ENCODE peak calls at places on chromosomes 2 and 18, in four cellular contexts. One of them, this sample, is unnamed. For H3K4me1, the result is how much of the 10 kb centered on the place peaks cover.

GRCh38 chr2:234986866-234987720 is 35.3 kb downstream of the SH3BP4 start:
- DNase-seq in transverse colon: no peak
- DNase-seq in Peyer's patch: no peak
- DNase-seq in K562: no peak
- DNase-seq in this sample: no peak

GRCh38 chr2:85831735-85832134 is 57.1 kb downstream of the ST3GAL5 start:
- DNase-seq in transverse colon: no peak
- DNase-seq in Peyer's patch: no peak
- DNase-seq in K562: no peak
- DNase-seq in this sample: no peak

GRCh38 chr2:65932571-65932970 is 500.2 kb upstream of the SPRED2 start:
- DNase-seq in transverse colon: no peak
- DNase-seq in Peyer's patch: no peak
- DNase-seq in K562: no peak
- DNase-seq in this sample: no peak

GRCh38 chr18:79208882-79209281 is 139.7 kb downstream of the ATP9B start:
- DNase-seq in K562: no peak
- DNase-seq in Peyer's patch: no peak
- DNase-seq in transverse colon: no peak
- DNase-seq in this sample: peak

GRCh38 chr2:86393521-86394490 is 47.4 kb upstream of the KDM3A start:
- DNase-seq in transverse colon: peak
- DNase-seq in Peyer's patch: no peak
- DNase-seq in K562: no peak
- DNase-seq in this sample: no peak

GRCh38 chr2:64606495-64607363 is 47.0 kb downstream of the SERTAD2 start:
- DNase-seq in K562: peak
- DNase-seq in transverse colon: peak
- DNase-seq in Peyer's patch: peak
- DNase-seq in this sample: peak

GRCh38 chr2:237588044-237588696 is 2.4 kb downstream of the RAB17 start:
- DNase-seq in transverse colon: peak
- DNase-seq in K562: no peak
- DNase-seq in Peyer's patch: no peak
- DNase-seq in this sample: no peak

GRCh38 chr2:86225581-86225980 is 26.3 kb downstream of the MRPL35 start:
- DNase-seq in transverse colon: peak
- DNase-seq in Peyer's patch: peak
- DNase-seq in K562: no peak
- DNase-seq in this sample: no peak

GRCh38 chr2:101806123-101806522 is 108.6 kb downstream of the MAP4K4 start:
- DNase-seq in Peyer's patch: no peak
- DNase-seq in K562: no peak
- DNase-seq in transverse colon: no peak
- DNase-seq in this sample: no peak

GRCh38 chr2:174779361-174779928 is 15.2 kb upstream of the CHRNA1 start:
- DNase-seq in K562: no peak
- DNase-seq in Peyer's patch: no peak
- DNase-seq in transverse colon: no peak
- DNase-seq in this sample: no peak

GRCh38 chr18:62282188-62282629 is 42.9 kb upstream of the TNFRSF11A start:
- DNase-seq in transverse colon: no peak
- DNase-seq in Peyer's patch: no peak
- DNase-seq in K562: no peak
- DNase-seq in this sample: peak

GRCh38 chr2:175463639-175464310 is 282.3 kb upstream of the ATP5MC3 start:
- DNase-seq in Peyer's patch: no peak
- DNase-seq in transverse colon: no peak
- DNase-seq in K562: no peak
- DNase-seq in this sample: no peak

GRCh38 chr18:79760881-79761280 is 36.9 kb upstream of the KCNG2 start:
- DNase-seq in transverse colon: no peak
- DNase-seq in Peyer's patch: no peak
- DNase-seq in K562: no peak
- DNase-seq in this sample: no peak

GRCh38 chr2:83068706-83069105 is 1390.4 kb downstream of the SUCLG1 start:
- DNase-seq in K562: no peak
- DNase-seq in Peyer's patch: no peak
- DNase-seq in transverse colon: no peak
- DNase-seq in this sample: no peak

GRCh38 chr2:191749181-191749540 is 71.2 kb downstream of the NABP1 start:
- DNase-seq in transverse colon: no peak
- DNase-seq in Peyer's patch: no peak
- DNase-seq in K562: no peak
- DNase-seq in this sample: no peak

GRCh38 chr2:229270551-229271410 is at the start of gene PID1:
- DNase-seq in Peyer's patch: no peak
- DNase-seq in K562: no peak
- DNase-seq in transverse colon: peak
- DNase-seq in this sample: peak

GRCh38 chr2:175807031-175807873 is 194.8 kb downstream of the LNPK start:
- DNase-seq in transverse colon: no peak
- DNase-seq in Peyer's patch: no peak
- DNase-seq in K562: no peak
- DNase-seq in this sample: no peak

GRCh38 chr18:68482815-68483214 is 232.1 kb downstream of the TMX3 start:
- DNase-seq in transverse colon: no peak
- DNase-seq in Peyer's patch: no peak
- DNase-seq in K562: no peak
- DNase-seq in this sample: no peak

GRCh38 chr2:78999410-78999809 is 26.1 kb upstream of the REG3G start:
- DNase-seq in Peyer's patch: no peak
- DNase-seq in K562: no peak
- DNase-seq in transverse colon: no peak
- DNase-seq in this sample: no peak

GRCh38 chr2:218026676-218027425 is 24.1 kb upstream of the TNS1 start:
- DNase-seq in transverse colon: no peak
- DNase-seq in K562: no peak
- DNase-seq in Peyer's patch: no peak
- DNase-seq in this sample: peak

GRCh38 chr2:11701831-11702301 is 31.9 kb upstream of the NTSR2 start:
- DNase-seq in K562: no peak
- DNase-seq in transverse colon: peak
- DNase-seq in Peyer's patch: peak
- DNase-seq in this sample: peak

GRCh38 chr2:191593622-191594416 is 84.1 kb upstream of the NABP1 start:
- DNase-seq in Peyer's patch: no peak
- DNase-seq in transverse colon: no peak
- DNase-seq in K562: no peak
- DNase-seq in this sample: no peak

GRCh38 chr2:111908578-111908977 is 10.2 kb downstream of the MERTK start:
- DNase-seq in Peyer's patch: no peak
- DNase-seq in K562: no peak
- DNase-seq in transverse colon: no peak
- DNase-seq in this sample: no peak

GRCh38 chr2:231674587-231675334 is 33.6 kb upstream of the PTMA start:
- DNase-seq in Peyer's patch: peak
- DNase-seq in transverse colon: peak
- DNase-seq in K562: peak
- DNase-seq in this sample: peak

GRCh38 chr18:58865009-58865345 is 300 bp downstream of the ZNF532 start:
- DNase-seq in K562: no peak
- DNase-seq in transverse colon: no peak
- DNase-seq in Peyer's patch: no peak
- DNase-seq in this sample: no peak

GRCh38 chr2:232436381-232437129 is 19.4 kb upstream of the ALPI start:
- DNase-seq in K562: no peak
- DNase-seq in Peyer's patch: no peak
- DNase-seq in transverse colon: no peak
- DNase-seq in this sample: no peak

GRCh38 chr2:215728504-215729065 is 284.8 kb downstream of the MREG start:
- DNase-seq in transverse colon: no peak
- DNase-seq in K562: no peak
- DNase-seq in Peyer's patch: no peak
- DNase-seq in this sample: no peak

GRCh38 chr2:21043744-21044532 is at the start of gene APOB:
- DNase-seq in K562: no peak
- DNase-seq in transverse colon: peak
- DNase-seq in Peyer's patch: no peak
- DNase-seq in this sample: no peak

DNA sequence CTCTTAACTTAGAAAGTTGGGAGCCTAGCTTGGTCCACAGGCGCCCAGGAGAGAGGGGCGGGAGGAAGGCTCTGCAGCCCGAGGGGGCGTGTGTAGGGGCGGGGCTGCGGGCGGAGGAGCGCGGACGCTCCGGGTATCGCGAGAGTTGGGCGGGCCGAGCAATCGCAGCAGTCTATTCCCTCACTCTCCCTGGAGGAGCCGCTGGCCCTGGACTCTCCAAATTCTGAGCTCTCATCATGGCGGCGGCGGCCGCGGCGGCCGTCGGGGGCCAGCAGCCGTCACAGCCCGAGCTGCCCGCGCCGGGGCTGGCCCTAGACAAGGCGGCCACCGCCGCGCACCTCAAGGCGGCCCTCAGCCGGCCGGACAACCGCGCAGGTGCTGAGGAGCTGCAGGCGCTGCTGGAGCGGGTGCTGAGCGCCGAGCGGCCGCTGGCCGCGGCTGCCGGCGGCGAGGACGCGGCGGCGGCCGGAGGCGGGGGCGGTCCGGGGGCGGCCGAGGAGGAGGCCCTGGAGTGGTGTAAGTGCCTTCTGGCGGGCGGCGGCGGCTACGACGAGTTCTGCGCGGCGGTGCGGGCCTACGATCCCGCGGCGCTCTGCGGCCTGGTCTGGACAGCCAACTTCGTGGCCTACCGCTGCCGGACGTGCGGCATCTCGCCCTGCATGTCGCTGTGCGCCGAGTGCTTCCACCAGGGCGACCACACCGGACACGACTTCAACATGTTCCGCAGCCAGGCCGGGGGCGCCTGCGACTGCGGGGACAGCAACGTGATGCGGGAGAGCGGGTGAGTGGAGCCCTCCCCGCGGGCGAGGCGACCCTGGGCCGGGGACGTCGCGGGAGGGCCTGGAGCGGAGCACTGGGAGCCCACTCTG is at the start of gene UBR3:
- DNase-seq in Peyer's patch: peak
- DNase-seq in K562: peak
- DNase-seq in transverse colon: peak
- DNase-seq in this sample: peak
- TF ChIP-seq POLR2A in Peyer's patch: peak
- TF ChIP-seq POLR2A in K562: peak
- TF ChIP-seq POLR2A in transverse colon: peak
- TF ChIP-seq POLR2A in this sample: peak

GRCh38 chr18:42780171-42780570 is 335.3 kb downstream of the RIT2 start:
- DNase-seq in Peyer's patch: no peak
- DNase-seq in transverse colon: no peak
- DNase-seq in K562: no peak
- DNase-seq in this sample: no peak
- H3K4me1 ChIP-seq in Peyer's patch: under half
- H3K4me1 ChIP-seq in transverse colon: under half
- H3K4me1 ChIP-seq in K562: under half
- H3K4me1 ChIP-seq in this sample: under half

GRCh38 chr18:22560797-22561196 is 143.1 kb upstream of the CTAGE1 start:
- DNase-seq in Peyer's patch: no peak
- DNase-seq in transverse colon: no peak
- DNase-seq in K562: no peak
- DNase-seq in this sample: no peak

GRCh38 chr18:22559414-22560282 is 141.9 kb upstream of the CTAGE1 start:
- DNase-seq in transverse colon: peak
- DNase-seq in Peyer's patch: no peak
- DNase-seq in K562: peak
- DNase-seq in this sample: peak

GRCh38 chr18:22558945-22559385 is 141.2 kb upstream of the CTAGE1 start:
- DNase-seq in K562: peak
- DNase-seq in Peyer's patch: no peak
- DNase-seq in transverse colon: peak
- DNase-seq in this sample: peak

GRCh38 chr18:22557160-22557941 is 139.6 kb upstream of the CTAGE1 start:
- DNase-seq in Peyer's patch: no peak
- DNase-seq in transverse colon: no peak
- DNase-seq in K562: peak
- DNase-seq in this sample: no peak

DNA sequence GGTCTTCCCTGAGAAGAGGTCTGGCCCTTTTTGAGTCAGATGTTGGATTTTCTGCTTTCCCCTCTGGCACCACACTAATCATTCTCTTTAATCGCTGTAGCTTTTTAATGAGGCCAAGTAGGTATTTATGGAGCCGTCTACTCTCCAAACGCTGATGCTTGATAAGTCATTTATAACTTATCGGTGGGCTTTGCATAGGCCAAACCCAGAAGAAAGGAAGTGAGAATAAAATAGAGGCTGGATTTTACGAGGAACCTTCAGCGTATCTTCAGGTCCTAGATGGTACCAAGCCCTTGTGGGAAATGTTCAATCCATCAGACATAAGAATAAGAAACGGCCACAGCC is 142.5 kb upstream of the CTAGE1 start:
- DNase-seq in K562: no peak
- DNase-seq in Peyer's patch: no peak
- DNase-seq in transverse colon: no peak
- DNase-seq in this sample: no peak
- H3K4me3 ChIP-seq in K562: peak
- H3K4me3 ChIP-seq in Peyer's patch: peak
- H3K4me3 ChIP-seq in transverse colon: peak
- H3K4me3 ChIP-seq in this sample: peak

GRCh38 chr2:171794918-171795317 is 99.1 kb downstream of the SLC25A12 start:
- DNase-seq in transverse colon: no peak
- DNase-seq in Peyer's patch: no peak
- DNase-seq in K562: no peak
- DNase-seq in this sample: no peak

GRCh38 chr2:171792922-171793580 is 101.0 kb downstream of the SLC25A12 start:
- DNase-seq in Peyer's patch: no peak
- DNase-seq in K562: no peak
- DNase-seq in transverse colon: no peak
- DNase-seq in this sample: no peak

GRCh38 chr2:171793691-171794678 is 100.1 kb downstream of the SLC25A12 start:
- DNase-seq in Peyer's patch: no peak
- DNase-seq in transverse colon: no peak
- DNase-seq in K562: no peak
- DNase-seq in this sample: no peak

GRCh38 chr2:171800639-171801038 is 93.4 kb downstream of the SLC25A12 start:
- DNase-seq in K562: no peak
- DNase-seq in Peyer's patch: no peak
- DNase-seq in transverse colon: no peak
- DNase-seq in this sample: no peak

DNA sequence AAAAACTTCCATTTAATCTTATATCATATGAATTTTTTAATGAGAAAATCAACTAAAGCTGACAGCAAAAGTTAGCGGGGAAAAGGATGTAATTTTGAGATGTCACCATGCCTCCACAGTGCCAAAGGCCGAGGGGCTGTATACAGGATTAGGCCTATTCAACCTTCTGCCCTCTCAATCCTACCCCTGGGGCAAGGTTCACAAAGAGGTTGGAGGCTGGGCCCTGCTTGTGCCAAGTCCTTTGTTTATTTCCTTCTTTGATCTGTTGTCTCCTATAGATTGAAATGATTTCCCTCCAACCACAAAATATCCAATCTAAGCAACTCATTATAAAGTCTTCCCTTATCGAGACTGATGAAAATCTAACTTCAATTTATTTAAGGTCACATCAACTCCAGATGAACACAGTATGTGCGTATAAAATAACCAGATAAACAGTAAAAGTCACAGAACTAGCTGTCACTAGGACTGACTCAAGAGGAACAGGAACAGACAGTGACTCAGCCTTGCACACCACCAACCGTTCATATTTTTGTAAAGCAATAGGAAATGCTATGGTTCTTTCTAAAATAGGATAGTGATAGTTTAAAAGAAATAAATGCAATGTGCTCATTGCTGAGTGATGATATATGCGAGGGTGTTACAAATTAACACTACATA is 95.8 kb downstream of the SLC25A12 start:
- DNase-seq in Peyer's patch: no peak
- DNase-seq in K562: no peak
- DNase-seq in transverse colon: no peak
- DNase-seq in this sample: no peak
- TF ChIP-seq POLR2A in Peyer's patch: no peak
- TF ChIP-seq POLR2A in K562: no peak
- TF ChIP-seq POLR2A in transverse colon: no peak
- TF ChIP-seq POLR2A in this sample: no peak

This sample was measured in adrenal gland.